ENCODE peak calls at places on chromosomes 6 and 20, in nine cellular contexts. Z is CD8-positive, alpha-beta memory T cell; L is heart left ventricle; N is upper lobe of right lung; B is hepatocyte; X is heart right ventricle; D is cardiac muscle cell; M is Panc1; H is H7. K is an unnamed sample. For H3K36me3, the result is how much of the 10 kb centered on the place peaks cover.

GRCh38 chr6:151534576-151534975 is 40.8 kb downstream of the CCDC170 start:
- DNase-seq in D (no peak), H (no peak), B (no peak), N (no peak), Z (no peak), M (no peak), X (no peak), L (no peak), K (peak)

GRCh38 chr6:132929141-132929540 is 114.8 kb downstream of the RPS12 start:
- DNase-seq in Z (no peak), X (no peak), D (no peak), N (no peak), M (no peak), B (no peak), L (no peak), H (no peak), K (no peak)

GRCh38 chr6:14423330-14423729 is 305.8 kb downstream of the CD83 start:
- DNase-seq in X (peak), D (no peak), Z (no peak), B (no peak), M (no peak), N (no peak), L (peak), H (no peak), K (peak)

GRCh38 chr20:45469336-45470261 is at the start of gene WFDC2:
- DNase-seq in M (no peak), Z (no peak), X (no peak), L (no peak), B (peak), D (peak), N (peak), H (peak), K (no peak)

GRCh38 chr20:6074145-6074561 is 20.3 kb upstream of the LRRN4 start:
- DNase-seq in D (peak), N (no peak), H (peak), Z (no peak), B (peak), L (peak), X (peak), M (no peak), K (no peak)

GRCh38 chr20:49905415-49906091 is 9.8 kb downstream of the SPATA2 start:
- DNase-seq in H (peak), N (peak), L (no peak), B (no peak), D (no peak), X (no peak), M (no peak), Z (no peak), K (no peak)

GRCh38 chr20:33686984-33687366 is 790 bp upstream of the E2F1 start:
- DNase-seq in B (no peak), L (no peak), Z (no peak), X (no peak), H (no peak), D (no peak), M (no peak), N (no peak), K (no peak)

GRCh38 chr6:52253494-52253893 is 9.2 kb upstream of the IL17F start:
- DNase-seq in B (no peak), M (no peak), Z (no peak), H (no peak), D (no peak), X (no peak), N (no peak), L (no peak), K (no peak)

GRCh38 chr20:48990467-48990866 is 55.6 kb upstream of the CSE1L start:
- DNase-seq in B (no peak), N (no peak), M (no peak), D (no peak), Z (no peak), X (no peak), L (no peak), H (no peak), K (no peak)

GRCh38 chr6:8065519-8065911 is 1.3 kb upstream of the BLOC1S5 start:
- DNase-seq in H (no peak), L (no peak), X (no peak), Z (no peak), D (no peak), B (no peak), N (no peak), M (no peak), K (no peak)

GRCh38 chr6:129700666-129701065 is 9.3 kb downstream of the ARHGAP18 start:
- DNase-seq in H (no peak), X (no peak), N (no peak), M (no peak), Z (no peak), L (no peak), D (no peak), B (no peak), K (no peak)

GRCh38 chr20:46207031-46207549 is 89.0 kb downstream of the CD40 start:
- DNase-seq in H (no peak), N (no peak), X (no peak), M (no peak), D (no peak), B (no peak), Z (no peak), L (peak), K (no peak)

GRCh38 chr20:53126185-53126584 is 154.0 kb downstream of the TSHZ2 start:
- DNase-seq in N (no peak), Z (no peak), M (no peak), X (no peak), H (peak), B (no peak), L (no peak), D (no peak), K (no peak)

GRCh38 chr6:11241154-11241792 is 8.8 kb upstream of the NEDD9 start:
- DNase-seq in L (no peak), D (no peak), H (no peak), N (no peak), X (no peak), B (no peak), Z (no peak), M (no peak), K (no peak)

GRCh38 chr20:34129518-34130162 is 17.6 kb upstream of the EIF2S2 start:
- DNase-seq in D (peak), B (peak), X (peak), L (peak), N (no peak), M (peak), H (peak), Z (peak), K (peak)

GRCh38 chr6:89940225-89941027 is 46.2 kb downstream of the GJA10 start:
- DNase-seq in N (no peak), D (peak), H (peak), X (peak), Z (peak), M (peak), B (peak), L (peak), K (peak)

GRCh38 chr20:13771853-13772453 is 12.8 kb downstream of the ESF1 start:
- DNase-seq in H (peak), D (peak), L (no peak), M (no peak), N (no peak), B (peak), X (no peak), Z (peak), K (no peak)

GRCh38 chr20:60054716-60055371 is 96.6 kb downstream of the CDH26 start:
- DNase-seq in M (no peak), X (no peak), H (no peak), L (no peak), N (no peak), B (no peak), Z (no peak), D (no peak), K (no peak)

DNA sequence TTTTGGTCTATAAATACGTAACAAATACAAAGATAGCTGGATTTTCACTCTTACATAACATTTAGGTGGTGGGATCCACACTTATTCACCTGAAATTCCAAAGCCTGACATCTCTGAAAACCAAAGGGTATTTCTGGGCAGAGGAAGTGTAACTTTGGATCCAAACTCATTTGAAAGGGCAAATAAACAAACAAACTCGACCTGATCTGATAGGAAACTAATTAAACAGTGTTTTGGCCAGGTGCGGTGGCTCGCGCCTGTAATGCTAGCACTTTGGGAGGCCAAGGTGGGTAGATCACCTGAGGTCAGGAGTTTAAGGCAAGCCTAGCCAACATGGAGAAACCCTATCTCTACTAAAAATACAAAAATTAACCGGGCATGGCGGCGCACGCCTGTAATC is 128.9 kb downstream of the ZMYND8 start:
- DNase-seq in B (no peak), M (no peak), X (no peak), D (no peak), N (no peak), Z (no peak), H (no peak), L (no peak), K (no peak)
- H3K36me3 ChIP-seq in B (under half), M (under half), X (half or more), D (under half), N (half or more), Z (under half), H (under half), L (half or more), K (under half)

GRCh38 chr20:1331101-1331500 is 2.2 kb upstream of the SDCBP2 start:
- DNase-seq in N (no peak), M (no peak), Z (no peak), B (peak), X (no peak), D (no peak), L (no peak), H (no peak), K (no peak)

GRCh38 chr20:1330075-1330830 is 1.3 kb upstream of the SDCBP2 start:
- DNase-seq in L (peak), D (no peak), X (peak), N (no peak), Z (peak), B (peak), H (peak), M (no peak), K (no peak)

GRCh38 chr20:1327827-1328679 is 886 bp downstream of the SDCBP2 start:
- DNase-seq in H (peak), X (peak), N (no peak), B (peak), D (no peak), L (no peak), M (no peak), Z (no peak), K (no peak)

GRCh38 chr20:1327241-1327653 is 1.7 kb downstream of the SDCBP2 start:
- DNase-seq in Z (no peak), M (no peak), D (no peak), H (peak), N (peak), L (no peak), B (peak), X (peak), K (peak)

DNA sequence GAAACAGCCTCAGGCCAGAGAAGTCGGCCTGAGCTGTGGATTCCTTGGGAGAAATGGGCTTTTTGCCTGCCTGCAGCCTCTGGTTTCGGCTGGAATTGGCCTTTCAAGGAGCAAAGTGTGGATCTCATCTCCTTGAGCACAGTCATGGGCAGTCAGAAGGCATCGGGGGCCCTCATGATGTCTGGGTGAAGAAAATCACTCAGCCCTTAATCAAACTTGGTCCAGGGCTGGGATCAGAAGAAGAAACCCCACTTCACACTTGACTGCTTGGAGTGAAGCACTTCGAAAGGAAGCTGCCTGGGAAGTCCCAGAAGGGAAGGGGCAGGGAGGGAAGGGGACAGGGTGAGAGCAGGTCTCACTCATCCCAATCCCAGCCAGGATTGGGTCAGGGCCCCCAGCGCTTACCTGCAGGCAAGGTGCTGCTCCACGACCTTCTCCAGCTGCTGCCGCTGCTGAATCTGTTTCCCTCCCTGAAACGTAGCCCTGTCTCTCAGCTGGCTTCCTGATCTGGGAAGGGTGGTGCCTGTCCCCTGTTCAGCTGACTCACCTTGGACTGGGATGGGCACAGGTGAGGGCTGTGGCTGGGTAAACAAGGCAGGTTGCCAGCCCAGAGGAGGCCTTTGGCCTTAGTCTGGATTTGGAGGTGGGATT is at the start of gene SDCBP2:
- DNase-seq in B (peak), L (no peak), D (no peak), Z (no peak), N (peak), X (peak), M (no peak), H (peak), K (no peak)
- H3K4me3 ChIP-seq in B (no peak), L (no peak), D (no peak), Z (no peak), N (no peak), X (no peak), M (no peak), H (no peak), K (no peak)

GRCh38 chr6:73002588-73002987 is 222.7 kb downstream of the KHDC1L start:
- DNase-seq in H (no peak), X (no peak), D (no peak), N (no peak), L (no peak), Z (no peak), M (no peak), B (no peak), K (no peak)

GRCh38 chr6:73003302-73003701 is 222.0 kb downstream of the KHDC1L start:
- DNase-seq in H (no peak), L (no peak), N (no peak), D (no peak), B (no peak), X (no peak), Z (no peak), M (no peak), K (no peak)

GRCh38 chr6:73004817-73005216 is 220.5 kb downstream of the KHDC1L start:
- DNase-seq in N (no peak), X (no peak), Z (no peak), H (no peak), M (no peak), B (no peak), D (no peak), L (no peak), K (no peak)

GRCh38 chr6:73011945-73012344 is 213.4 kb downstream of the KHDC1L start:
- DNase-seq in L (no peak), Z (no peak), H (no peak), M (no peak), B (no peak), D (no peak), X (no peak), N (no peak), K (no peak)

DNA sequence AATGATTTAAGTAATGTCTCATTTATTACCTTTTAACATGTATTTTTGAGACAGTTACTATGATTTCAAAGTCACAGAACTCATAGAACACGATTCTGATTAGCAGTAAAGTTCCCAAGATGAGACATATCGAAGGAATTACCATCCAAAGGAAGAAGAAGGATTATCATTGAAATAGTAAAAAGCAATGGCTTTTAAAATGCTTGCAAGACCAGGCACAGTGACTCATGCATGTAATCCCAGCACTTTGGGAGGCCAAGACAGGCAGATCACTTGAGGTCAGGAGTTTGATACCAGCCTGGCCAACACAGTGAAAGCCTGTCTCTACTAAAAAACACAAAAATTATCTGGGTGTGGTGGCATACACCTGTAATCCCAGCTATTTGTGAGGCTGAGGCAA is 219.1 kb downstream of the KHDC1L start:
- DNase-seq in H (no peak), B (no peak), L (no peak), Z (no peak), M (no peak), D (no peak), X (no peak), N (no peak), K (no peak)
- H3K36me3 ChIP-seq in H (under half), B (under half), L (under half), Z (under half), M (under half), D (under half), X (under half), N (under half), K (under half)

GRCh38 chr6:43077981-43078411 is 1.9 kb downstream of the PTK7 start:
- DNase-seq in H (no peak), B (no peak), D (no peak), N (no peak), X (no peak), Z (no peak), L (no peak), M (no peak), K (no peak)
- H3K4me3 ChIP-seq in H (no peak), B (peak), D (peak), N (peak), X (no peak), Z (no peak), L (no peak), M (peak), K (peak)

K was measured in brain microvascular endothelial cell.